ENCODE peak calls at places on chromosomes 16 and 17, in five cellular contexts. P is neural crest cell, H is astrocyte of the spinal cord, B is IMR-90, I is neural progenitor cell. V is an unnamed sample.

GRCh38 chr16:28981517-28981916 is 3.3 kb upstream of the LAT start:
- DNase-seq in I (peak; percentile 29), P (peak; percentile 37), H (no peak), B (no peak), V (no peak)

GRCh38 chr17:60134396-60135159 is 15.2 kb upstream of the CA4 start:
- DNase-seq in B (peak; percentile 67), P (no peak), H (peak; percentile 36), I (no peak), V (no peak)

GRCh38 chr17:6470146-6470718 is 26.0 kb downstream of the PIMREG start:
- DNase-seq in I (no peak), P (no peak), B (no peak), H (no peak), V (no peak)

GRCh38 chr16:8958344-8958808 is 5.3 kb downstream of the USP7 start:
- DNase-seq in B (peak; percentile 69), P (no peak), I (peak; percentile 32), H (peak; percentile 42), V (no peak)

GRCh38 chr17:32878211-32878610 is 1.3 kb upstream of the MYO1D start:
- DNase-seq in B (peak; percentile 32), I (no peak), P (no peak), H (peak; percentile 10), V (no peak)

GRCh38 chr17:6082335-6082734 is 12.2 kb downstream of the WSCD1 start:
- DNase-seq in H (no peak), B (no peak), I (no peak), P (no peak), V (no peak)

GRCh38 chr16:24208710-24209109 is 47.4 kb upstream of the CACNG3 start:
- DNase-seq in I (peak; percentile 94), P (no peak), B (no peak), H (no peak), V (no peak)

GRCh38 chr17:36935681-36936454 is 1.4 kb upstream of the LHX1 start:
- DNase-seq in I (peak; percentile 63), H (no peak), P (no peak), B (no peak), V (no peak)

GRCh38 chr17:19390951-19391350 is 4.0 kb upstream of the MFAP4 start:
- DNase-seq in H (no peak), P (no peak), B (no peak), I (no peak), V (no peak)

GRCh38 chr16:16163571-16163970 is 59.7 kb downstream of the ABCC6 start:
- DNase-seq in P (no peak), B (no peak), H (no peak), I (no peak), V (no peak)

GRCh38 chr17:29590979-29591736 is 1.7 kb upstream of the GIT1 start:
- DNase-seq in P (peak; percentile 50), B (peak; percentile 45), H (no peak), I (peak; percentile 76), V (no peak)

GRCh38 chr17:81233316-81233715 is 5.5 kb downstream of the TEPSIN start:
- DNase-seq in H (no peak), P (no peak), B (no peak), I (no peak), V (no peak)

GRCh38 chr17:20171741-20172377 is 162.7 kb downstream of the SPECC1 start:
- DNase-seq in H (no peak), B (peak; percentile 18), I (no peak), P (no peak), V (no peak)

GRCh38 chr17:40497704-40498103 is 3.7 kb downstream of the TNS4 start:
- DNase-seq in B (peak; percentile 61), I (no peak), P (no peak), H (no peak), V (no peak)

GRCh38 chr16:58821886-58822285 is 87.8 kb upstream of the GOT2 start:
- DNase-seq in P (no peak), H (no peak), B (no peak), I (no peak), V (no peak)

GRCh38 chr17:19485800-19486340 is 47.8 kb upstream of the SLC47A1 start:
- DNase-seq in P (no peak), I (no peak), B (no peak), H (no peak), V (no peak)

GRCh38 chr16:13921328-13921727 is 1.4 kb downstream of the ERCC4 start:
- DNase-seq in I (no peak), P (no peak), H (no peak), B (no peak), V (no peak)

GRCh38 chr16:89187337-89188063 is 12.8 kb downstream of the SLC22A31 start:
- DNase-seq in P (peak; percentile 47), B (no peak), I (peak; percentile 42), H (peak; percentile 15), V (no peak)

GRCh38 chr17:72176902-72177660 is 56.3 kb downstream of the SOX9 start:
- DNase-seq in I (no peak), P (no peak), B (peak; percentile 77), H (peak; percentile 26), V (no peak)

GRCh38 chr16:68134644-68135043 is 49.5 kb downstream of the NFATC3 start:
- DNase-seq in B (no peak), I (no peak), H (no peak), P (no peak), V (no peak)

GRCh38 chr17:63395075-63395815 is 50.9 kb downstream of the CYB561 start:
- DNase-seq in B (peak; percentile 73), P (no peak), I (no peak), H (peak; percentile 82), V (no peak)

GRCh38 chr16:54459509-54460235 is 173.1 kb upstream of the IRX3 start:
- DNase-seq in B (no peak), H (peak; percentile 37), P (no peak), I (no peak), V (no peak)

GRCh38 chr17:4974064-4974670 is 6.5 kb upstream of the SPAG7 start:
- DNase-seq in H (no peak), I (no peak), P (no peak), B (no peak), V (no peak)

DNA sequence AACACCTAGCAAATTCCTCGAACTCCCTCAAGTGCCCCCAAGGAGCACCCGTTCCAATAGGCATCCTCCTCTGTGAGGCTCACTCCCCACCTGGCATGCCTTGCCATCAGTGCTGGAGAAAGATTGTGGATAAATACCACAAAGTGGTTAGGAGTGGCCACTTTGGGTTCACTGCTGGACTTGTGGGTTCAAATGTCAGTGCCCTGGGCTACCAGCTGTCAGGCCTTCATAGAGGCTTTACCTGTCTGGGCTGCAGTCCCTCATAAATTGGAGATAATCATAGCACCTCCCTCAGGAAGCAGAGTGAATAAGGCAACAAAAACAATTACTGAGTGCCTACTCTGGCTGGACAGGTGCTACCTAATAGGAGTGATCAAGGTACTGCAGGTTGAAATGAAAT is 1.5 kb upstream of the SYT17 start:
- DNase-seq in B (no peak), P (no peak), H (no peak), I (no peak), V (no peak)
- TF ChIP-seq CTCF in B (no peak), P (no peak), H (no peak), I (no peak), V (no peak)

DNA sequence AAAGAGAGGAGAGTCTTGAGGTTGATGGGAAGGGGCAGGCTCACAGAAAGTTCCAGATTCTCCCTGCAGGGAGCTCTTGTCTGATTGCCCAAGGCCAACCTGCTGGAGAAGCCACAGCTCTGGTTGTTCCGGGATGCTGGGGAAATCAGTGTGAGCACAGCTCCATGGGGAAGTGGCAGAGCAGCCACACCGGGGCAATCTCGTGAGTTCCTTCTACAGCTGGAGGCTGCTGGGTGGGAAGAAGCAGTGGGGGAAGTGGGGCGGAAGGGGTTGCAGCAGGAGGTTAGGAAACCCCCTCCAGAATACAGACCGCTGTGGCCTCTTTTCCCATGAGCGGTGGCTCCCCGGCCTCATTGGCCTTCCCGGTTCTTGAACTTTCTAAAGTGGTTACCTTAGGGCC is 34.0 kb downstream of the KIAA0513 start:
- DNase-seq in H (no peak), B (no peak), P (no peak), I (no peak), V (no peak)
- TF ChIP-seq CTCF in H (no peak), B (no peak), P (no peak), I (no peak), V (no peak)

DNA sequence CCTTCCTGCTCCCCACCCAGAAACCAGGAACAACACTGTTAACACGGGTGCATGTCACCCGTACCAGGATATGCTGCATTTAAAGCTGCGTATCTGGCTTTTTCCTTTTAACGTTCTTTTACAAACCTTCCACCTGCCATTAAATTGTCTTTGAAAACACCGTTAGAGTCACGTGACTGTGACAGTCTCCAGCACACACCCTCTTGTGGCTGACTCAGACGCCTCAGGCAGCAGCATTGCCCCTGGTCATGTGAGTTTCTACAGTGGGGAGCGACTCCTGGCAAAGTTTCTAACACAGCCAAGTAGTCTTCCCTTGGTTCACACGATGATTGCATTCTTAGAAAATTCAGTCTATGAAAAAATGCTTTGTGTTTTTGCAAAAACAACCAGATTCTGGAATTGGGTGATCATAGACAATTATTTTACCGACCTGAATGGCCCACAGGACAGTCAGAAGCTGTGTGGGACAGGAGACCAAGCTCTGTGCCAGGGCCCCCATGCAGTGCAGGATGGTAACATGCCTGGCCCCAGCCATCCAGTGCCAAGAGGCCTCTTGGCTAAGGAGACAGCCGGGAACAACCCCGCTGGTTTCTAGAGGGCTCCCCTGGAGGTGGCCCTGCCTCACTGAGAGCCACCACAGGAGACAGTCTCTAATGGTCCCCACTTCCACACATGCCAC is 199.1 kb downstream of the KATNIP start:
- DNase-seq in B (peak; percentile 84), H (peak; percentile 78), P (no peak), I (peak; percentile 61), V (no peak)
- TF ChIP-seq CTCF in B (peak; percentile 8), H (peak; percentile 32), P (peak; percentile 35), I (peak; percentile 56), V (peak; percentile 29)

DNA sequence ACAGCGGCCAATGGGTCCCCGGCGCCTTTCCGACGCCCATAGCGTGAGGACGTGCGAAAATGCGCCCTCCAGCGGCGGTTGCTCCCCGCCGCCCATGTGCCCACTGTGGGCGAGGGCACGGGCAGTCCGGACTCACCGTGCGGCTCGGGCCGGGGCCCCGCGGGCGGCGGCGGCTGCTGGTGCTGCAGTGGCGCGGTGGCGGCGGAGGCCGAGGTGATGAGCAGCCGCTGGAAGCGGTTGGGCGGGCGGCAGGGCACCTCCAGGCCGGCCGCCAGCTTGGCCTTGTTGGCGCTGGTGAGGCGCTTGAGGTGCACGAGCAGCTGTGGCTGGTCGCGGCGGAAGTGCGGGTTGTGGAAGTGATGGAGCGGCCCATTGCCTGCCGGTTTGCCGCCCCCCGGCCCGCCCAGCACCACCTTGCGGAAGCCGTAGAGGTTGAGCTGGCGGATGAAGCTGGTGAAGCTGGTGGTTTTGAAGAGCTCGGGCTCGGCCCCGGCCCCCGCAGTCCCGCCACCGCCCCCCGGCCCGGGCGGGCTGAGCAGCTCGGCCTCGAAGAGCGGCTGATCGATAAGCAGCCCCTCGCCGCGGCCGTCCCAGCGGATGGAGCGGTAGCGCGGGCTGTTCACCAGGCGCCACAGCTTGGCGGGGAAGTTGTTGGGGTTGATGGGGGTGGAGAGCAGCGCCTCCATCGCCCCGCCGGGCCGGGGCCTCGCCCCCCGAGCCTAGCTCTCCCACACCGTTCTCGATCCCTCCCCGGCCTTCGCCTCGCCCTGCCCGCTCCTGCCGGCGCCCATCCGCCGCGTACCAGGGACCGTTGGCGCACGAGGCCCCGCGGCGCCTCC is at the start of gene HSF5:
- DNase-seq in B (no peak), I (no peak), H (peak; percentile 2), P (no peak), V (no peak)
- TF ChIP-seq CTCF in B (no peak), I (no peak), H (peak; percentile 20), P (no peak), V (no peak)

GRCh38 chr16:85770741-85771140 is 19.8 kb upstream of the C16orf74 start:
- DNase-seq in B (no peak), I (no peak), H (no peak), P (no peak), V (no peak)
- TF ChIP-seq CTCF in B (no peak), I (no peak), H (no peak), P (no peak), V (no peak)

V was measured in D721Med.